ENCODE peak calls at places on chromosomes 13 and 19, in seven cellular contexts. X, L, O, H, K, E and R are unnamed samples.

GRCh38 chr19:45494261-45494916 is 2.5 kb downstream of the RTN2 start:
- DNase-seq in O (no peak), H (no peak), E (no peak), L (no peak), X (no peak), K (no peak), R (no peak)

GRCh38 chr13:40438999-40439797 is 227.2 kb downstream of the FOXO1 start:
- DNase-seq in E (peak), H (no peak), K (peak), X (no peak), L (no peak), O (no peak), R (no peak)

GRCh38 chr19:58181902-58182576 is 822 bp upstream of the ZNF274 start:
- DNase-seq in H (no peak), E (peak), L (no peak), K (peak), O (peak), X (no peak), R (peak)

GRCh38 chr13:70623260-70623659 is 515.0 kb upstream of the KLHL1 start:
- DNase-seq in X (no peak), H (no peak), K (peak), L (peak), O (no peak), E (no peak), R (no peak)

GRCh38 chr13:106095406-106095805 is 440.1 kb downstream of the EFNB2 start:
- DNase-seq in E (peak), L (no peak), K (no peak), O (no peak), H (no peak), X (no peak), R (no peak)

GRCh38 chr13:27965740-27966640 is 3.1 kb downstream of the CDX2 start:
- DNase-seq in E (no peak), X (no peak), K (no peak), L (no peak), O (peak), H (peak), R (peak)

GRCh38 chr19:12913011-12913561 is 6.0 kb downstream of the SYCE2 start:
- DNase-seq in L (peak), H (no peak), O (peak), E (no peak), K (peak), X (no peak), R (peak)

GRCh38 chr19:19451429-19452240 is 46.2 kb downstream of the GATAD2A start:
- DNase-seq in O (no peak), E (no peak), X (no peak), K (no peak), H (no peak), L (no peak), R (no peak)

GRCh38 chr13:110152351-110152750 is 154.6 kb downstream of the COL4A1 start:
- DNase-seq in K (no peak), E (no peak), H (no peak), L (no peak), O (no peak), X (no peak), R (no peak)

GRCh38 chr19:8361921-8362793 is 1.8 kb upstream of the ANGPTL4 start:
- DNase-seq in E (peak), H (no peak), K (peak), X (no peak), O (no peak), L (peak), R (no peak)

GRCh38 chr13:57630661-57631606 is 610 bp upstream of the PCDH17 start:
- DNase-seq in K (peak), E (no peak), O (peak), H (no peak), L (no peak), X (no peak), R (peak)

GRCh38 chr13:23609414-23610186 is 39.4 kb downstream of the TNFRSF19 start:
- DNase-seq in O (no peak), L (peak), E (no peak), X (no peak), K (peak), H (no peak), R (no peak)

GRCh38 chr13:80655778-80656518 is 315.0 kb upstream of the SPRY2 start:
- DNase-seq in O (peak), L (no peak), K (no peak), H (no peak), X (no peak), E (no peak), R (no peak)

GRCh38 chr13:23949200-23949599 is 51.9 kb upstream of the C1QTNF9B start:
- DNase-seq in E (no peak), K (no peak), X (no peak), H (no peak), L (no peak), O (no peak), R (no peak)

GRCh38 chr19:41386442-41386841 is 10.1 kb downstream of the TMEM91 start:
- DNase-seq in L (no peak), X (no peak), H (no peak), E (no peak), O (no peak), K (no peak), R (no peak)

GRCh38 chr19:49459388-49459787 is 6.4 kb downstream of the ALDH16A1 start:
- DNase-seq in O (no peak), K (no peak), X (no peak), H (no peak), L (no peak), E (no peak), R (no peak)

GRCh38 chr13:32947886-32948285 is 68.3 kb upstream of the KL start:
- DNase-seq in H (no peak), O (peak), K (no peak), X (no peak), E (no peak), L (no peak), R (no peak)

GRCh38 chr13:72112216-72112615 is 245.2 kb upstream of the DACH1 start:
- DNase-seq in O (no peak), E (no peak), X (no peak), H (no peak), L (no peak), K (no peak), R (no peak)

GRCh38 chr13:65914707-65915106 is 1315.4 kb downstream of the PCDH9 start:
- DNase-seq in X (no peak), H (no peak), L (peak), O (no peak), E (no peak), K (no peak), R (no peak)

GRCh38 chr19:17216058-17216670 is 1.0 kb downstream of the USE1 start:
- DNase-seq in K (no peak), E (no peak), O (no peak), H (no peak), L (no peak), X (no peak), R (no peak)

GRCh38 chr19:17214531-17215124 is 529 bp upstream of the USE1 start:
- DNase-seq in O (no peak), X (no peak), K (no peak), L (no peak), E (no peak), H (no peak), R (no peak)

GRCh38 chr19:17213334-17213733 is 1.8 kb upstream of the USE1 start:
- DNase-seq in L (no peak), K (no peak), E (no peak), H (no peak), X (no peak), O (no peak), R (no peak)

GRCh38 chr19:17211547-17212446 is 3.4 kb upstream of the USE1 start:
- DNase-seq in E (no peak), K (no peak), X (no peak), O (no peak), H (no peak), L (no peak), R (no peak)

GRCh38 chr19:17215125-17215971 is at the start of gene USE1:
- DNase-seq in O (peak), K (peak), E (peak), H (peak), X (peak), L (peak), R (peak)
- H2BK120ac ChIP-seq in O (no peak), K (peak), E (peak), H (peak), X (peak), L (peak), R (no peak)

GRCh38 chr19:38496116-38496515 is 62.6 kb downstream of the RYR1 start:
- DNase-seq in K (no peak), L (no peak), O (no peak), X (no peak), E (no peak), H (no peak), R (no peak)

GRCh38 chr19:38494379-38494778 is 60.9 kb downstream of the RYR1 start:
- DNase-seq in H (no peak), X (no peak), E (no peak), L (no peak), K (no peak), O (peak), R (no peak)

GRCh38 chr19:38499532-38499931 is 66.0 kb downstream of the RYR1 start:
- DNase-seq in O (no peak), X (no peak), K (no peak), H (no peak), L (no peak), E (no peak), R (no peak)

GRCh38 chr19:38497907-38498306 is 64.4 kb downstream of the RYR1 start:
- DNase-seq in E (no peak), H (no peak), L (no peak), O (no peak), K (no peak), X (no peak), R (no peak)

DNA sequence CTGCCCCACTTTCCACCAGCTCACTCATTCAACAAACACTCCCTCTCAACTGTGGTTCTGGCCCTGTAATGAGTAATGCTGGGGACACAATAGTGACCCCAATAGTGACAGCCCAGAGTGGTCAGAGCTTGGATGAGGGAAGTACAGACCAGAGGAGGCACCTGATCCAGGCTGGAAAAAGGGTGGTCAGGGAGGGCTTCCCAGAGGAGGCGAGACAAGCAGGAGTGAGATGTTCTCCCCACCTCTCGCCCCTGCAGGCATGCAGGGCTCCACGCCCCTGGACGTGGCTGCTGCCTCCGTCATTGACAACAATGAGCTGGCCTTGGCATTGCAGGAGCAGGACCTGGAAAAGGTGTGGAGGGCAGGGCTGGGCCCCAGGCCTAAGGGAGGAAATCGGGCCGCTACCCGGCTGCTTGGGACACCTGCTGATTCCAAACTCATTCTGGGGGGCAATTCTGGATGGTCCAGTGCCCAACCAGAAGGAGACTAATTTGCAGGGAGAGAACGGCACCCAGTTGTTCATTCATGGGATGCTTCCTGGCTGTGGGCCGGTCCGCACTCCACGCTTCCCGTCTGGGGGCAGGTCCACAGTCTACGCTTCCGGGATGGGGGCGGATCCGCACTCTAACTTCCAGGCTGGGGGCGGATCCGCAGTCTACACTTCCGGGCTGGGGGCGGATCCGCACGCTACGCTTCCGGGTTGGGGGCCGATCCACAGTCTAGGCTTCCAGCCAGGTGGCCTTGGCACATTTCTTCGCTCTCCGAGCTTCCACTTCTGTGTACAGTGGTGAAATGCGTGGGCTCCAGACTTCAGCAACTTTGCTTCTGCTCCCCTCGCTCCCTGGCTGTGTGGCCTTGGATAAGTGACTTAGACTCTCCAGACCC is 63.4 kb downstream of the RYR1 start:
- DNase-seq in O (no peak), K (no peak), L (no peak), H (no peak), E (no peak), X (no peak), R (no peak)
- H2BK120ac ChIP-seq in O (no peak), K (no peak), L (no peak), H (no peak), E (no peak), X (no peak), R (no peak)

DNA sequence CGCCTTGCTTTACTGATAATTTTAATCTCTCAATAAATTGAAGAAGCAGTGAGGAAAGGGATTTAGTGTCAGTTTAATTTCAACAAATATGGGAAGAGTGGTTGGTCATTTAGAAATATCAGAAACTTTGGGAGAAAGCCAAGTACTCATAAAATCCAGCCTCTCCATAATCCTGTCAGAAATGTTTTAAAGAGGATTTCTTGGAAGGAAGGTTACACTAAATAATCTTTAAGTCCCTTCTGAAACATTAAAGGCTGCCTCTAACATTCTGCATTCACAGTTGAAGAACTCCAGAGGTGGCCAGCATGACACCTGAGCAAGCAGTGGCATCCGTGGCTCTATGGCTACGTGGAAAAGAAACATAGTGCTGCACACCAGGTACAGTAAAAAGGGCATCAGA is 378.5 kb downstream of the ENOX1 start:
- DNase-seq in H (no peak), K (no peak), O (no peak), L (no peak), X (no peak), E (no peak), R (no peak)
- H2BK120ac ChIP-seq in H (no peak), K (no peak), O (no peak), L (no peak), X (no peak), E (no peak), R (no peak)

GRCh38 chr13:113802090-113802531 is 43.1 kb downstream of the TMEM255B start:
- DNase-seq in E (no peak), L (peak), H (no peak), K (peak), X (peak), O (peak), R (peak)
- H2BK120ac ChIP-seq in E (no peak), L (peak), H (no peak), K (no peak), X (no peak), O (no peak), R (no peak)

DNA sequence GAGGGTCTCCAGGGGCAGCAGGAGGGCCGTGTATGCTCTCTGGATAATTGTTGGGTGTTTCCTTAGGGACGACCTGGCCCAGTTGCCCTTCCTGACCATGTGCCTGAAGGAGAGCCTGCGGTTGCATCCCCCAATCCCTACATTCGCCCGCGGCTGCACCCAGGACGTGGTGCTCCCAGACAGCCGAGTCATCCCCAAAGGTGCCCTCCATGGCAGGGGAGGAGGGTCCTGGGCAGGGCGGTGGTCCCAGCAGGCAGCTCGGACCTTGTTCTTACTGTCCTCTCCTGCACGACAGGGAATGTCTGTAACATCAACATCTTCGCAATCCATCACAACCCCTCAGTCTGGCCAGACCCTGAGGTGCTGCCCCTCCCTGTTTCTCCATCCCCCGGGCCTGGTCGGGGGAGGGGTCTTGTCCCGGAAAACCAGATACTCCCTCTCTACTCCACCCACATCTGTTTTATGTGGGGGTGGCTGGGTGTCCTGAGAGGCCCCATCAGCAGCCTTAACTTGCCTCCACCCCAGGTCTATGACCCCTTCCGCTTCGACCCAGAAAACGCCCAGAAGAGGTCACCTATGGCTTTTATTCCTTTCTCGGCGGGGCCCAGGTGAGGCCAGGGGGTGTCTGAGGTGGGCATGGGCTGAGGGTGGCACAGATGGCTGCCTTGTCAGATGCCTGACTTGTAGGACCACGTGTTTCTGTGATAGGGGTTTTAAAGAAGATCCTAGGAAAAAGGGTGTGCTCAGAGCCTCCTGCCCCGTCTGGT is 12.3 kb upstream of the CYP4F3 start:
- DNase-seq in X (no peak), K (no peak), H (no peak), O (no peak), E (no peak), L (no peak), R (no peak)
- H2BK120ac ChIP-seq in X (no peak), K (no peak), H (no peak), O (no peak), E (no peak), L (no peak), R (no peak)

GRCh38 chr19:47176627-47177090 is 46.0 kb downstream of the SAE1 start:
- DNase-seq in K (peak), O (no peak), L (peak), X (no peak), H (no peak), E (peak), R (no peak)
- H2BK120ac ChIP-seq in K (no peak), O (no peak), L (peak), X (no peak), H (no peak), E (no peak), R (no peak)

GRCh38 chr19:50500060-50500752 is 10.8 kb downstream of the JOSD2 start:
- DNase-seq in K (peak), L (no peak), H (no peak), E (no peak), O (peak), X (no peak), R (peak)
- H2BK120ac ChIP-seq in K (no peak), L (no peak), H (no peak), E (peak), O (no peak), X (no peak), R (no peak)